ENCODE peak calls at places on chromosome 15, in four cellular contexts. L is tibial artery, B is left ventricle myocardium inferior, Q is sigmoid colon. I is an unnamed sample. For H3K4me1, the result is how much of the 10 kb centered on the place peaks cover.

GRCh38 chr15:63523306-63523990 is 19.1 kb downstream of the USP3 start:
- DNase-seq in L (no peak), Q (no peak), B (no peak), I (no peak)

GRCh38 chr15:31214864-31215489 is 111.7 kb upstream of the KLF13 start:
- DNase-seq in L (peak), B (peak), Q (peak), I (peak)

GRCh38 chr15:23687143-23687470 is at the start of gene NDN:
- DNase-seq in B (peak), L (no peak), Q (peak), I (no peak)

GRCh38 chr15:77507911-77508310 is 87.2 kb downstream of the HMG20A start:
- DNase-seq in Q (peak), L (no peak), B (peak), I (peak)

GRCh38 chr15:81235276-81235675 is 38.6 kb downstream of the IL16 start:
- DNase-seq in Q (no peak), B (no peak), L (no peak), I (no peak)

GRCh38 chr15:28022961-28023360 is 76.2 kb downstream of the OCA2 start:
- DNase-seq in B (no peak), L (no peak), Q (no peak), I (no peak)

GRCh38 chr15:95812491-95812890 is 518.0 kb upstream of the NR2F2 start:
- DNase-seq in L (no peak), Q (no peak), B (no peak), I (no peak)

GRCh38 chr15:63948436-63948835 is 97.8 kb downstream of the DAPK2 start:
- DNase-seq in B (no peak), Q (no peak), L (no peak), I (no peak)

GRCh38 chr15:65528461-65529060 is 1.7 kb upstream of the HACD3 start:
- DNase-seq in L (no peak), B (no peak), Q (no peak), I (no peak)

GRCh38 chr15:65533057-65533752 is 2.9 kb downstream of the HACD3 start:
- DNase-seq in B (no peak), L (no peak), Q (no peak), I (no peak)

GRCh38 chr15:65532738-65533051 is 2.4 kb downstream of the HACD3 start:
- DNase-seq in L (no peak), Q (no peak), B (no peak), I (no peak)

GRCh38 chr15:65530318-65531111 is at the start of gene HACD3:
- DNase-seq in Q (peak), B (peak), L (peak), I (peak)

DNA sequence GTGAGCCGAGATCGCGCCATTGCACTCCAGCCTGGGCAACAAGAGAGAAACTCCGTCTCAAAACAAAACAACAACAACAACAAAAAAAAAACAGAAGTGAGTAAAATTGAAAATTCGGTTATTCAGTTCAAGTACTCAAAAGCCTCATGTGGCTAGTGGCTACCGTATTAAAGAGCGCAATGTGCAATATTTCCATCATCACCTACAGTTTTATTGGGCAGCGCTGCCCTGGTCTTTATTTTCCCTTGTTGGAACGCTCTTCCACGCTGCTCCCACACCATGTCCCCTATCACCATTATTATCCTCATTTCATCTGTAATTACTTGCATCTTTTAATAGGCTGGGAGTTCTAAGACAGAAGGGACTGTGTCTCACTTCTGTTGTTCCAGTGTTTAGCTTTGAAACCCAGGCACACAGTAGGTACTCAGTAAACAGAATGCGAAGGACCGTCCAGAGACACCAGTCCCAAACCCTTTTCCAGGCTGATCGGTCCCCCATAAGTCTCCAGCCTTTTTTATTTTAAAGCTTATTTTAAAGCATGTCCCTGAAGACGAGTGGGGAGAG is 427 bp upstream of the HACD3 start:
- DNase-seq in Q (no peak), B (no peak), L (no peak), I (no peak)
- H3K4me1 ChIP-seq in Q (under half), B (under half), L (under half), I (under half)

GRCh38 chr15:89500397-89501270 is 4.3 kb upstream of the RHCG start:
- DNase-seq in B (no peak), L (peak), Q (no peak), I (no peak)
- TF ChIP-seq CTCF in B (no peak), L (no peak), Q (no peak), I (no peak)

GRCh38 chr15:71677352-71677751 is 133.0 kb upstream of the NR2E3 start:
- DNase-seq in L (no peak), Q (no peak), B (no peak), I (no peak)
- H3K4me1 ChIP-seq in L (under half), Q (under half), B (half or more), I (under half)

GRCh38 chr15:40274350-40275274 is 8.3 kb downstream of the ANKRD63 start:
- DNase-seq in Q (peak), B (peak), L (peak), I (peak)

GRCh38 chr15:40273428-40273827 is 9.4 kb downstream of the ANKRD63 start:
- DNase-seq in Q (no peak), B (no peak), L (no peak), I (no peak)

GRCh38 chr15:40270246-40270995 is 12.4 kb downstream of the ANKRD63 start:
- DNase-seq in L (no peak), B (no peak), Q (no peak), I (no peak)

GRCh38 chr15:40271915-40272712 is 10.8 kb downstream of the ANKRD63 start:
- DNase-seq in B (no peak), L (no peak), Q (no peak), I (no peak)

GRCh38 chr15:40272713-40273056 is 10.2 kb downstream of the ANKRD63 start:
- DNase-seq in Q (no peak), L (no peak), B (no peak), I (no peak)
- TF ChIP-seq CTCF in Q (no peak), L (no peak), B (no peak), I (no peak)

GRCh38 chr15:40325700-40326099 is 2.2 kb downstream of the INAFM2 start:
- DNase-seq in Q (no peak), B (no peak), L (no peak), I (no peak)
- H3K4me1 ChIP-seq in Q (half or more), B (half or more), L (half or more), I (under half)

GRCh38 chr15:74240002-74240568 is 4.0 kb downstream of the CCDC33 start:
- DNase-seq in B (peak), Q (peak), L (peak), I (peak)
- TF ChIP-seq CTCF in B (peak), Q (no peak), L (peak), I (peak)

GRCh38 chr15:65213241-65213640 is 2.0 kb upstream of the CILP start:
- DNase-seq in B (no peak), L (peak), Q (peak), I (peak)

GRCh38 chr15:65211157-65211982 is at the start of gene CILP:
- DNase-seq in Q (peak), B (peak), L (no peak), I (peak)

GRCh38 chr15:65209701-65210643 is 1.3 kb downstream of the CILP start:
- DNase-seq in L (no peak), B (peak), Q (peak), I (no peak)

GRCh38 chr15:65214010-65214409 is 2.7 kb upstream of the CILP start:
- DNase-seq in B (no peak), L (no peak), Q (no peak), I (no peak)

GRCh38 chr15:65212097-65212496 is 824 bp upstream of the CILP start:
- DNase-seq in Q (peak), B (no peak), L (no peak), I (no peak)
- H3K4me1 ChIP-seq in Q (under half), B (under half), L (under half), I (under half)

GRCh38 chr15:66102563-66103292 is 150.8 kb downstream of the MEGF11 start:
- DNase-seq in B (no peak), L (no peak), Q (peak), I (no peak)
- TF ChIP-seq CTCF in B (no peak), L (no peak), Q (no peak), I (no peak)

I was measured in gastrocnemius medialis.